ENCODE peak calls at places on chromosomes 6 and 20, in eight cellular contexts. F is thyroid gland, N is spleen, O is tibial nerve, T is Peyer's patch, Y is ovary, Z is adrenal gland, X is HepG2. P is an unnamed sample. For H3K4me1, the result is how much of the 10 kb centered on the place peaks cover.

GRCh38 chr6:34813028-34813742 is 21.3 kb downstream of the BLTP3A start:
- DNase-seq in F (no peak), N (no peak), O (no peak), T (no peak), Y (no peak), Z (no peak), X (no peak), P (no peak)

GRCh38 chr6:145960918-145961604 is 3.1 kb downstream of the SHPRH start:
- DNase-seq in F (peak), N (no peak), O (no peak), T (no peak), Y (peak), Z (no peak), X (no peak), P (no peak)

GRCh38 chr6:73566954-73567591 is 46.2 kb upstream of the EEF1A1 start:
- DNase-seq in F (no peak), N (no peak), O (peak), T (no peak), Y (no peak), Z (peak), X (peak), P (no peak)

GRCh38 chr6:125759184-125759902 is 9.9 kb downstream of the HEY2 start:
- DNase-seq in F (no peak), N (no peak), O (no peak), T (no peak), Y (no peak), Z (no peak), X (no peak), P (peak)

GRCh38 chr20:55054443-55054842 is 579.0 kb downstream of the DOK5 start:
- DNase-seq in F (no peak), N (no peak), O (no peak), T (no peak), Y (no peak), Z (no peak), X (no peak), P (no peak)

GRCh38 chr6:68559052-68559451 is 76.0 kb upstream of the ADGRB3 start:
- DNase-seq in F (no peak), N (no peak), O (no peak), T (no peak), Y (no peak), Z (no peak), X (no peak), P (no peak)

GRCh38 chr6:165159459-165159858 is 149.9 kb downstream of the C6orf118 start:
- DNase-seq in F (no peak), N (no peak), O (no peak), T (no peak), Y (no peak), Z (no peak), X (no peak), P (no peak)

GRCh38 chr6:145734486-145735355 is 599 bp downstream of the EPM2A start:
- DNase-seq in F (peak), N (peak), O (peak), T (peak), Y (peak), Z (peak), X (peak), P (peak)

GRCh38 chr20:44097521-44098255 is 89.3 kb downstream of the JPH2 start:
- DNase-seq in F (no peak), N (peak), O (no peak), T (no peak), Y (no peak), Z (no peak), X (peak), P (no peak)

GRCh38 chr6:158145940-158146339 is 22.1 kb downstream of the SERAC1 start:
- DNase-seq in F (no peak), N (no peak), O (no peak), T (no peak), Y (no peak), Z (no peak), X (no peak), P (no peak)

GRCh38 chr6:24307881-24308280 is 50.0 kb downstream of the DCDC2 start:
- DNase-seq in F (peak), N (no peak), O (no peak), T (no peak), Y (no peak), Z (no peak), X (no peak), P (no peak)

GRCh38 chr20:63377256-63378114 is 16.3 kb upstream of the CHRNA4 start:
- DNase-seq in F (no peak), N (no peak), O (no peak), T (no peak), Y (no peak), Z (no peak), X (peak), P (no peak)

GRCh38 chr6:138987299-138987642 is 782 bp downstream of the REPS1 start:
- DNase-seq in F (peak), N (peak), O (no peak), T (peak), Y (peak), Z (no peak), X (no peak), P (peak)

GRCh38 chr20:45853484-45853883 is 3.7 kb downstream of the ACOT8 start:
- DNase-seq in F (no peak), N (no peak), O (no peak), T (no peak), Y (no peak), Z (no peak), X (no peak), P (no peak)

GRCh38 chr20:61271273-61272221 is 19.5 kb downstream of the CDH4 start:
- DNase-seq in F (no peak), N (no peak), O (no peak), T (no peak), Y (no peak), Z (no peak), X (no peak), P (no peak)

GRCh38 chr6:136095961-136096360 is 154.2 kb downstream of the MTFR2 start:
- DNase-seq in F (peak), N (no peak), O (peak), T (no peak), Y (no peak), Z (no peak), X (no peak), P (peak)

GRCh38 chr6:31008165-31008564 is 2.1 kb upstream of the MUC22 start:
- DNase-seq in F (no peak), N (no peak), O (no peak), T (no peak), Y (no peak), Z (no peak), X (no peak), P (no peak)

GRCh38 chr6:40931927-40932326 is 107.1 kb downstream of the UNC5CL start:
- DNase-seq in F (no peak), N (no peak), O (no peak), T (no peak), Y (no peak), Z (no peak), X (no peak), P (no peak)

GRCh38 chr20:63161176-63161651 is 54.7 kb downstream of the YTHDF1 start:
- DNase-seq in F (no peak), N (peak), O (no peak), T (no peak), Y (no peak), Z (no peak), X (no peak), P (no peak)

GRCh38 chr6:62286470-62286843 is 432 bp upstream of the KHDRBS2 start:
- DNase-seq in F (no peak), N (no peak), O (no peak), T (peak), Y (no peak), Z (no peak), X (no peak), P (no peak)

GRCh38 chr6:116409756-116410155 is 39.0 kb downstream of the DSE start:
- DNase-seq in F (no peak), N (no peak), O (no peak), T (peak), Y (no peak), Z (no peak), X (no peak), P (no peak)

GRCh38 chr6:8914700-8915099 is 479.4 kb upstream of the SLC35B3 start:
- DNase-seq in F (no peak), N (no peak), O (no peak), T (no peak), Y (no peak), Z (no peak), X (no peak), P (no peak)

GRCh38 chr20:3788685-3789155 is 2.2 kb upstream of the CENPB start:
- DNase-seq in F (no peak), N (peak), O (no peak), T (no peak), Y (peak), Z (no peak), X (no peak), P (no peak)

GRCh38 chr6:189676-190075 is 102.6 kb upstream of the DUSP22 start:
- DNase-seq in F (peak), N (no peak), O (no peak), T (no peak), Y (no peak), Z (no peak), X (no peak), P (peak)

GRCh38 chr6:68144667-68145066 is 490.4 kb upstream of the ADGRB3 start:
- DNase-seq in F (no peak), N (no peak), O (no peak), T (no peak), Y (no peak), Z (no peak), X (no peak), P (no peak)

GRCh38 chr20:2599265-2600060 is 53.0 kb upstream of the NOP56 start:
- DNase-seq in F (no peak), N (no peak), O (no peak), T (no peak), Y (no peak), Z (no peak), X (no peak), P (no peak)

GRCh38 chr6:87806098-87806497 is 104.1 kb upstream of the AKIRIN2 start:
- DNase-seq in F (no peak), N (no peak), O (no peak), T (no peak), Y (no peak), Z (no peak), X (no peak), P (no peak)

GRCh38 chr20:16415079-16415478 is 158.2 kb downstream of the KIF16B start:
- DNase-seq in F (no peak), N (no peak), O (no peak), T (no peak), Y (no peak), Z (no peak), X (no peak), P (no peak)

GRCh38 chr6:27290065-27290849 is 21.8 kb downstream of the POM121L2 start:
- DNase-seq in F (no peak), N (no peak), O (no peak), T (no peak), Y (no peak), Z (no peak), X (peak), P (no peak)

GRCh38 chr6:152273002-152273401 is 364.2 kb downstream of the SYNE1 start:
- DNase-seq in F (no peak), N (no peak), O (no peak), T (no peak), Y (no peak), Z (no peak), X (no peak), P (no peak)

GRCh38 chr6:136415351-136416005 is 125.8 kb upstream of the BCLAF1 start:
- DNase-seq in F (no peak), N (no peak), O (no peak), T (no peak), Y (no peak), Z (peak), X (no peak), P (no peak)

GRCh38 chr6:90156861-90157260 is 139.8 kb downstream of the BACH2 start:
- DNase-seq in F (no peak), N (no peak), O (no peak), T (no peak), Y (no peak), Z (no peak), X (no peak), P (no peak)

GRCh38 chr6:331622-332521 is 39.6 kb downstream of the DUSP22 start:
- DNase-seq in F (no peak), N (peak), O (peak), T (peak), Y (no peak), Z (no peak), X (no peak), P (no peak)

GRCh38 chr6:136677344-136677743 is 114.9 kb downstream of the MAP3K5 start:
- DNase-seq in F (no peak), N (no peak), O (no peak), T (no peak), Y (no peak), Z (no peak), X (no peak), P (no peak)

GRCh38 chr6:73131706-73132105 is 93.6 kb downstream of the KHDC1L start:
- DNase-seq in F (no peak), N (no peak), O (no peak), T (no peak), Y (no peak), Z (no peak), X (no peak), P (no peak)

GRCh38 chr20:19620471-19620870 is 137.6 kb upstream of the RIN2 start:
- DNase-seq in F (no peak), N (no peak), O (no peak), T (no peak), Y (no peak), Z (no peak), X (peak), P (no peak)

GRCh38 chr6:21586760-21587181 is 6.8 kb upstream of the SOX4 start:
- DNase-seq in F (peak), N (no peak), O (peak), T (no peak), Y (no peak), Z (no peak), X (no peak), P (peak)

GRCh38 chr6:37792457-37793039 is 27.0 kb upstream of the ZFAND3 start:
- DNase-seq in F (no peak), N (no peak), O (no peak), T (no peak), Y (no peak), Z (no peak), X (no peak), P (no peak)
- TF ChIP-seq POLR2A in F (no peak), N (no peak), O (no peak), T (no peak), Y (no peak), Z (no peak), X (no peak), P (no peak)

DNA sequence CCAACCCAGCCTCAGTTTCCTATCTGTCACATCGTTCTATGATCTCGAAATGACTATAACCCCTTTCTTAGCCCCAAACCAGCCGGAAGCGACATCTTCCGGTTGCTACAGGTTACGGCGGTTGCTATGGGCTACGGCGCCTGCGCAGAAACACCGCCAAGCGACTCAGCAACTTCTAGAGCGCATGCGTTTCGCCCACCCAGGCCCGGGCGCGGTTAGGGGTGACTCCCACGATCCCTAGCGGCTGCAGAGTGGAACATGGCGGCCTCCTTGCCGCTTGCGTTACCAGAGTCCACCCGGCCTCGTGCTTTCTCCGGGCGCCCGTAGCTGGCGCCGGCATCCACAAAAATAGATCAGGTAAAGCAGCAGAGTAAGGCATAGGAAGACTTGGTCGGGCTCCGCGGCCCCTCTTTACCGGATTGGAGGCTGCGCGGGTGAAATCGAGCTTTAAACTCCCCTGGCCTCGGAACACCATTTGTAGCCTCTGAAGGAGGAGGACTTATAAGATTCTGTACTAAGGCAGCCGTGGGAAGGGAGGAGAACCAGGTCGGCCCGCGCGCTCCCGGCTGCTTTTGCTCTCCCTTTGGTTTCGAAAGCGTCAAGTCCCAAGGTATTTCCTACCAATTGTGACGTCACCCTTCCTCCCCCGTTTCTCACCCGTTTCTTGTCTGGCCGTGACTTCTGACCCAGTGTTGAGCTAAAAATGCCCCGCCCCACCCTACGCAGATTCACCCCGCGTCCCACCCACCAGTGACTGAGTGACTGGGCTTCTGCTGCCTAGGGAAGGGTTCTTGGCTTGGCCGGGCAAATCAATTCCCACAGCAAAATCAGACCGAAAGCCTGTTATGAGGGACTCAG is 3.5 kb downstream of the SDCBP2 start:
- DNase-seq in F (peak), N (peak), O (peak), T (peak), Y (peak), Z (peak), X (peak), P (peak)
- TF ChIP-seq CTCF in F (peak), N (peak), O (peak), T (peak), Y (no peak), Z (peak), X (peak), P (peak)

GRCh38 chr6:28658475-28659249 is 133.0 kb downstream of the GPX5 start:
- DNase-seq in F (no peak), N (no peak), O (no peak), T (no peak), Y (no peak), Z (no peak), X (no peak), P (no peak)

GRCh38 chr6:28656715-28657114 is 131.0 kb downstream of the GPX5 start:
- DNase-seq in F (no peak), N (no peak), O (no peak), T (no peak), Y (no peak), Z (no peak), X (no peak), P (no peak)

GRCh38 chr6:28659250-28659566 is 133.5 kb downstream of the GPX5 start:
- DNase-seq in F (no peak), N (no peak), O (no peak), T (no peak), Y (no peak), Z (no peak), X (no peak), P (no peak)

GRCh38 chr6:28657367-28657755 is 131.7 kb downstream of the GPX5 start:
- DNase-seq in F (no peak), N (no peak), O (no peak), T (no peak), Y (no peak), Z (no peak), X (no peak), P (no peak)

GRCh38 chr6:28657756-28658465 is 132.2 kb downstream of the GPX5 start:
- DNase-seq in F (peak), N (no peak), O (no peak), T (no peak), Y (peak), Z (peak), X (peak), P (peak)
- H3K4me1 ChIP-seq in F (under half), N (under half), O (under half), T (under half), Y (under half), Z (under half), X (under half), P (under half)

GRCh38 chr20:24002896-24003295 is 14.3 kb upstream of the GGTLC1 start:
- DNase-seq in F (no peak), N (peak), O (no peak), T (no peak), Y (no peak), Z (no peak), X (no peak), P (no peak)
- TF ChIP-seq POLR2A in F (no peak), N (no peak), O (no peak), T (no peak), Y (no peak), Z (no peak), X (no peak), P (no peak)

GRCh38 chr20:38171301-38172010 is 6.4 kb upstream of the TGM2 start:
- DNase-seq in F (no peak), N (no peak), O (no peak), T (no peak), Y (no peak), Z (no peak), X (peak), P (no peak)

GRCh38 chr20:38170914-38171300 is 5.8 kb upstream of the TGM2 start:
- DNase-seq in F (no peak), N (no peak), O (no peak), T (no peak), Y (no peak), Z (no peak), X (no peak), P (no peak)

GRCh38 chr20:38173237-38174156 is 8.4 kb upstream of the TGM2 start:
- DNase-seq in F (no peak), N (no peak), O (no peak), T (no peak), Y (no peak), Z (peak), X (peak), P (no peak)

GRCh38 chr20:38170219-38170902 is 5.3 kb upstream of the TGM2 start:
- DNase-seq in F (no peak), N (no peak), O (no peak), T (no peak), Y (no peak), Z (no peak), X (no peak), P (no peak)

DNA sequence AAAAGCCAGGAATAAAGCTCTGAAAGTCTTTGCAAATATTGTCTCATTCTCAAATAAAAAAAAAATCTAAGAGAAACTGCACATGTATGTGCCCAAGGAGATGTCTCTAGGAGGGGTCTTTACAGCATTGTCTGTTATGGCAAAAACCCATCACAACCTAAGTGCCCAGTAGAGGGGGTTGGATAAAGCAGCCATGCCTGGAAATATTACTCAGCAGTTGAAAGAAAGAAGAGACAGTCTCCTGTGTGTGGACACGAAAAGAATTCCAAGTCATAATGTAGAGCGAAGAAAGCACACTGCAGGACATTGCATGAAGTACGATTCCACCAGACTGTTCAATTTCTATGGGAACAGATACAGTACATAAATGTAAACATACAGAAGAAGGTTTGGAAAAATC is 7.3 kb upstream of the TGM2 start:
- DNase-seq in F (no peak), N (no peak), O (no peak), T (no peak), Y (no peak), Z (no peak), X (peak), P (no peak)
- TF ChIP-seq CTCF in F (no peak), N (no peak), O (no peak), T (no peak), Y (no peak), Z (no peak), X (peak), P (no peak)

GRCh38 chr6:14439419-14439818 is 321.8 kb downstream of the CD83 start:
- DNase-seq in F (no peak), N (no peak), O (no peak), T (no peak), Y (no peak), Z (no peak), X (no peak), P (no peak)

GRCh38 chr6:14442250-14442649 is 324.7 kb downstream of the CD83 start:
- DNase-seq in F (no peak), N (no peak), O (no peak), T (no peak), Y (no peak), Z (no peak), X (no peak), P (no peak)

GRCh38 chr6:14441371-14441781 is 323.8 kb downstream of the CD83 start:
- DNase-seq in F (no peak), N (no peak), O (no peak), T (no peak), Y (no peak), Z (no peak), X (no peak), P (peak)

GRCh38 chr6:14440891-14441358 is 323.4 kb downstream of the CD83 start:
- DNase-seq in F (no peak), N (no peak), O (no peak), T (no peak), Y (no peak), Z (no peak), X (no peak), P (no peak)

GRCh38 chr6:14440215-14440890 is 322.8 kb downstream of the CD83 start:
- DNase-seq in F (no peak), N (no peak), O (no peak), T (no peak), Y (no peak), Z (no peak), X (no peak), P (no peak)
- H3K4me1 ChIP-seq in F (under half), N (under half), O (under half), T (under half), Y (under half), Z (under half), X (under half), P (under half)

P was measured in testis.